ENCODE peak calls at places on chromosomes 5 and 9, in four cellular contexts. One of them, this sample, is unnamed.

GRCh38 chr5:138180183-138180782 is 1.4 kb downstream of the KIF20A start:
- DNase-seq in right atrium auricular region: no peak
- DNase-seq in A549: peak
- DNase-seq in stimulated activated CD4-positive, alpha-beta T cell treated with anti-CD3 and anti-CD28 coated beads, Interleukin-2, amount 100 ng/mL, for 48 hours: no peak
- DNase-seq in this sample: peak

GRCh38 chr9:95317119-95317892 is at the start of gene FANCC:
- DNase-seq in right atrium auricular region: peak
- DNase-seq in A549: peak
- DNase-seq in stimulated activated CD4-positive, alpha-beta T cell treated with anti-CD3 and anti-CD28 coated beads, Interleukin-2, amount 100 ng/mL, for 48 hours: peak
- DNase-seq in this sample: peak

GRCh38 chr5:135944967-135945560 is 9.7 kb downstream of the LECT2 start:
- DNase-seq in right atrium auricular region: peak
- DNase-seq in stimulated activated CD4-positive, alpha-beta T cell treated with anti-CD3 and anti-CD28 coated beads, Interleukin-2, amount 100 ng/mL, for 48 hours: peak
- DNase-seq in A549: peak
- DNase-seq in this sample: peak

GRCh38 chr9:76987594-76988200 is 31.8 kb upstream of the FOXB2 start:
- DNase-seq in stimulated activated CD4-positive, alpha-beta T cell treated with anti-CD3 and anti-CD28 coated beads, Interleukin-2, amount 100 ng/mL, for 48 hours: no peak
- DNase-seq in A549: peak
- DNase-seq in right atrium auricular region: no peak
- DNase-seq in this sample: peak

GRCh38 chr5:74200560-74200959 is 440.0 kb downstream of the ENC1 start:
- DNase-seq in stimulated activated CD4-positive, alpha-beta T cell treated with anti-CD3 and anti-CD28 coated beads, Interleukin-2, amount 100 ng/mL, for 48 hours: no peak
- DNase-seq in A549: no peak
- DNase-seq in right atrium auricular region: no peak
- DNase-seq in this sample: no peak

GRCh38 chr5:180339583-180340183 is 13.5 kb downstream of the GFPT2 start:
- DNase-seq in A549: no peak
- DNase-seq in right atrium auricular region: no peak
- DNase-seq in stimulated activated CD4-positive, alpha-beta T cell treated with anti-CD3 and anti-CD28 coated beads, Interleukin-2, amount 100 ng/mL, for 48 hours: no peak
- DNase-seq in this sample: no peak

GRCh38 chr5:26942481-26942880 is 95.9 kb downstream of the CDH9 start:
- DNase-seq in right atrium auricular region: no peak
- DNase-seq in stimulated activated CD4-positive, alpha-beta T cell treated with anti-CD3 and anti-CD28 coated beads, Interleukin-2, amount 100 ng/mL, for 48 hours: no peak
- DNase-seq in A549: peak
- DNase-seq in this sample: no peak

GRCh38 chr9:120478208-120478607 is 101.8 kb downstream of the CDK5RAP2 start:
- DNase-seq in stimulated activated CD4-positive, alpha-beta T cell treated with anti-CD3 and anti-CD28 coated beads, Interleukin-2, amount 100 ng/mL, for 48 hours: no peak
- DNase-seq in A549: peak
- DNase-seq in right atrium auricular region: no peak
- DNase-seq in this sample: no peak

GRCh38 chr5:41641621-41642020 is 131.2 kb upstream of the PLCXD3 start:
- DNase-seq in stimulated activated CD4-positive, alpha-beta T cell treated with anti-CD3 and anti-CD28 coated beads, Interleukin-2, amount 100 ng/mL, for 48 hours: no peak
- DNase-seq in right atrium auricular region: no peak
- DNase-seq in A549: peak
- DNase-seq in this sample: no peak

GRCh38 chr5:150515446-150515845 is 7.5 kb downstream of the NDST1 start:
- DNase-seq in stimulated activated CD4-positive, alpha-beta T cell treated with anti-CD3 and anti-CD28 coated beads, Interleukin-2, amount 100 ng/mL, for 48 hours: no peak
- DNase-seq in right atrium auricular region: peak
- DNase-seq in A549: peak
- DNase-seq in this sample: no peak

GRCh38 chr9:114156658-114157421 is 1.5 kb downstream of the COL27A1 start:
- DNase-seq in stimulated activated CD4-positive, alpha-beta T cell treated with anti-CD3 and anti-CD28 coated beads, Interleukin-2, amount 100 ng/mL, for 48 hours: no peak
- DNase-seq in right atrium auricular region: peak
- DNase-seq in A549: peak
- DNase-seq in this sample: peak